ENCODE peak calls at places on chromosomes 4 and X, in ten cellular contexts. N is pancreas, G is fibroblast of pulmonary artery, J is WTC11, U is astrocyte of the spinal cord, Y is dorsolateral prefrontal cortex, F is cardiac muscle cell, R is adrenal gland, I is endodermal cell, O is Calu3. W is an unnamed sample.

GRCh38 chr4:153755186-153755585 is 4.6 kb downstream of the RNF175 start:
- DNase-seq in O (no peak), G (no peak), J (no peak), F (no peak), N (no peak), Y (no peak), I (no peak), U (no peak), R (no peak), W (no peak)

GRCh38 chr4:33171873-33172550 is 2451.8 kb downstream of the PCDH7 start:
- DNase-seq in G (no peak), I (no peak), R (no peak), O (no peak), F (no peak), U (no peak), Y (no peak), N (no peak), J (no peak), W (no peak)

GRCh38 chr4:140094701-140095420 is 59.1 kb downstream of the MAML3 start:
- DNase-seq in O (no peak), F (no peak), G (no peak), N (peak; percentile 66), U (peak; percentile 74), R (peak; percentile 86), J (peak; percentile 53), Y (peak; percentile 53), I (peak; percentile 97), W (peak; percentile 50)

GRCh38 chr4:77263247-77263646 is 106.2 kb downstream of the CCNG2 start:
- DNase-seq in Y (no peak), N (no peak), I (no peak), J (no peak), U (no peak), G (no peak), R (no peak), O (no peak), F (no peak), W (no peak)

GRCh38 chr4:155548173-155548572 is 118.5 kb upstream of the GUCY1A1 start:
- DNase-seq in U (no peak), I (no peak), Y (no peak), J (no peak), F (no peak), G (no peak), N (no peak), O (no peak), R (no peak), W (no peak)

GRCh38 chr4:185549095-185549494 is 13.8 kb upstream of the PDLIM3 start:
- DNase-seq in R (no peak), O (no peak), G (peak; percentile 12), U (no peak), Y (no peak), J (no peak), I (no peak), N (no peak), F (no peak), W (no peak)

GRCh38 chrX:114152130-114152529 is 431.8 kb upstream of the HTR2C start:
- DNase-seq in R (no peak), O (no peak), I (no peak), N (no peak), Y (no peak), J (no peak), F (peak; percentile 71), G (peak; percentile 72), U (peak; percentile 45), W (no peak)

GRCh38 chrX:38868941-38869378 is 67.7 kb downstream of the MID1IP1 start:
- DNase-seq in J (no peak), N (no peak), Y (no peak), I (no peak), U (peak; percentile 58), O (peak; percentile 3), G (peak; percentile 79), F (peak; percentile 64), R (no peak), W (no peak)

GRCh38 chr4:142095886-142096605 is 459.7 kb downstream of the IL15 start:
- DNase-seq in R (peak; percentile 86), U (peak; percentile 94), N (no peak), O (peak; percentile 55), I (no peak), F (peak; percentile 91), G (peak; percentile 95), Y (no peak), J (no peak), W (no peak)

GRCh38 chr4:168759321-168759720 is 250.7 kb downstream of the CBR4 start:
- DNase-seq in O (no peak), U (no peak), R (no peak), J (no peak), Y (no peak), I (no peak), N (no peak), G (no peak), F (no peak), W (no peak)

DNA sequence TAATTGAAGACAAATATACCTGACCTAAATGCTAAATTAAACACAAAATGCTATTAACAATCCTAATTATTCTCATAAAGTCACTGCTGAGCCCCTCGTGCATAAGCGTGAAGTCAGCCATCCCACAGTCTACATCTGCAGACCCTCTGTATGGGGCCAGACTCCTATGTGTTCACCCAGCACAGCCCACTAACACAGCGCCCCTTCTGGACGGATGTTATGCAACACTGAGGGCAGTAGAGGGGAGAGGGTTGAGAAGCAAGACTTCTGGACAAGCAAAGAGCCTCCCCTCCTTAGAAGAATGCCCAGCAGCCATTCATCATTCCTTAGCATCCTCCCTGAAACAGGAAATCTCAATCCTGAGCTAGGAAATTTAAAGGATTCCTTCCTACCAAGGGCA is 7.9 kb downstream of the TRPC3 start:
- DNase-seq in O (no peak), N (no peak), I (peak; percentile 91), Y (no peak), F (no peak), U (no peak), R (no peak), J (peak; percentile 83), G (no peak), W (peak; percentile 73)
- TF ChIP-seq CTCF in O (peak; percentile 26), N (no peak), I (peak; percentile 82), Y (no peak), F (no peak), U (peak; percentile 35), R (no peak), J (peak; percentile 64), G (peak; percentile 37), W (peak; percentile 55)

GRCh38 chr4:105630670-105631655 is 77.5 kb downstream of the INTS12 start:
- DNase-seq in I (no peak), N (no peak), Y (no peak), O (no peak), G (no peak), U (no peak), J (no peak), F (no peak), R (no peak), W (no peak)

GRCh38 chr4:105632599-105632998 is 75.9 kb downstream of the INTS12 start:
- DNase-seq in U (no peak), J (no peak), I (peak; percentile 51), R (no peak), G (no peak), O (no peak), N (no peak), F (no peak), Y (no peak), W (no peak)

GRCh38 chr4:105633241-105633640 is 75.2 kb downstream of the INTS12 start:
- DNase-seq in O (peak; percentile 43), J (no peak), G (no peak), F (no peak), I (no peak), Y (no peak), U (no peak), N (no peak), R (no peak), W (no peak)

GRCh38 chr4:105634402-105634801 is 74.1 kb downstream of the INTS12 start:
- DNase-seq in R (no peak), O (no peak), G (no peak), J (no peak), F (no peak), U (no peak), N (no peak), Y (no peak), I (no peak), W (no peak)

GRCh38 chr4:105631818-105632400 is 76.6 kb downstream of the INTS12 start:
- DNase-seq in R (no peak), I (no peak), Y (no peak), G (no peak), N (no peak), U (no peak), J (no peak), F (no peak), O (no peak), W (no peak)
- TF ChIP-seq CTCF in R (no peak), I (no peak), Y (no peak), G (no peak), N (no peak), U (peak; percentile 26), J (no peak), F (no peak), O (no peak), W (peak; percentile 78)

GRCh38 chr4:101347557-101348366 is 436 bp upstream of the PPP3CA start:
- DNase-seq in O (peak; percentile 95), I (peak; percentile 100), Y (peak; percentile 100), U (peak; percentile 98), G (peak; percentile 98), R (peak; percentile 99), J (peak; percentile 98), F (peak; percentile 99), N (peak; percentile 99), W (peak; percentile 100)
- TF ChIP-seq CTCF in O (no peak), I (peak; percentile 44), Y (peak; percentile 17), U (peak; percentile 8), G (peak; percentile 6), R (peak; percentile 30), J (no peak), F (peak; percentile 23), N (no peak), W (no peak)

DNA sequence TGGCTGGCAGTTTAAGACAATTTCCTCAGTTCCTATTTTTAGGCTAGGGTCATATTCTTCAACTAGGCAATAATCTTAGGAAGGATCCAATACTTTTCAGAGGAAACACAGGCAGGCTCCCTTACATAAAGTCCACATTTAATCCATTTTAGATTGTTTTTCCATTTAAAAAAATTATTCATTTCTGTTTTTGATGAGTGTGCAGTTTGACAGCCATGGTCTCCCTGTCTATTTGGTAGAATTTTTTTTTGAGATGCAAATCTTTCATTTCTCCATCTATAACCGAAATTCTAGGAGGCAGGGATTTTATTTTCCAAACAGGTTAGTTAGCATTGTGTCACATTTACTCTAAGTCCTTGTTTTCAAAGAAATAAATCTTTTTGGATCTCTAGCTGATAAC is 326.8 kb downstream of the PPP4R3C start:
- DNase-seq in N (no peak), R (no peak), O (no peak), U (no peak), J (no peak), G (no peak), F (no peak), I (no peak), Y (no peak), W (no peak)
- TF ChIP-seq CTCF in N (no peak), R (no peak), O (no peak), U (no peak), J (no peak), G (no peak), F (no peak), I (no peak), Y (no peak), W (no peak)

W was measured in endothelial cell.